ENCODE peak calls at places on chromosomes 11 and 22, in four cellular contexts. G is WTC11, N is A549, I is HepG2. P is an unnamed sample.

GRCh38 chr22:17953147-17953546 is 71.2 kb downstream of the MICAL3 start:
- DNase-seq in G (no peak), N (no peak), I (no peak), P (no peak)

GRCh38 chr22:25069758-25070461 is 117.4 kb downstream of the KIAA1671 start:
- DNase-seq in G (no peak), N (no peak), I (no peak), P (no peak)

GRCh38 chr11:111526501-111526900 is 11.9 kb downstream of the HOATZ start:
- DNase-seq in G (no peak), N (peak; percentile 49), I (no peak), P (no peak)

GRCh38 chr11:116948375-116948774 is 111.0 kb upstream of the APOA1 start:
- DNase-seq in G (no peak), N (peak; percentile 21), I (no peak), P (no peak)

GRCh38 chr22:37378642-37379058 is 48.6 kb downstream of the ELFN2 start:
- DNase-seq in G (no peak), N (no peak), I (no peak), P (no peak)

GRCh38 chr22:35766654-35767580 is 49.2 kb downstream of the APOL5 start:
- DNase-seq in G (no peak), N (no peak), I (no peak), P (no peak)

GRCh38 chr22:35154937-35155387 is 89.0 kb downstream of the ISX start:
- DNase-seq in G (peak; percentile 86), N (peak; percentile 64), I (peak; percentile 56), P (peak; percentile 84)

GRCh38 chr11:134607963-134608750 is 196.1 kb upstream of the B3GAT1 start:
- DNase-seq in G (no peak), N (no peak), I (no peak), P (no peak)

GRCh38 chr11:103537904-103538502 is 428.8 kb downstream of the DYNC2H1 start:
- DNase-seq in G (no peak), N (peak; percentile 17), I (no peak), P (no peak)

GRCh38 chr11:126874831-126875230 is 125.7 kb downstream of the KIRREL3 start:
- DNase-seq in G (peak; percentile 34), N (no peak), I (no peak), P (no peak)

GRCh38 chr11:96012086-96012824 is 88.3 kb upstream of the MTMR2 start:
- DNase-seq in G (no peak), N (peak; percentile 87), I (peak; percentile 99), P (no peak)

GRCh38 chr22:25350551-25350971 is 131.1 kb downstream of the CRYBB2 start:
- DNase-seq in G (peak; percentile 13), N (no peak), I (no peak), P (no peak)

GRCh38 chr22:20964799-20965103 is 2.3 kb upstream of the AIFM3 start:
- DNase-seq in G (no peak), N (no peak), I (no peak), P (no peak)

GRCh38 chr22:35454416-35455054 is 54.6 kb downstream of the MCM5 start:
- DNase-seq in G (no peak), N (no peak), I (no peak), P (no peak)

GRCh38 chr11:94910779-94911178 is 62.6 kb downstream of the CWC15 start:
- DNase-seq in G (no peak), N (no peak), I (no peak), P (no peak)

GRCh38 chr22:48901324-48901723 is 926.3 kb downstream of the BRD1 start:
- DNase-seq in G (no peak), N (no peak), I (no peak), P (no peak)

GRCh38 chr11:72231396-72232259 is 7.1 kb downstream of the INPPL1 start:
- DNase-seq in G (no peak), N (no peak), I (no peak), P (no peak)

GRCh38 chr11:69044111-69045013 is 4.4 kb upstream of the TPCN2 start:
- DNase-seq in G (peak; percentile 76), N (peak; percentile 84), I (peak; percentile 68), P (peak; percentile 82)

GRCh38 chr11:69039501-69039900 is 9.2 kb upstream of the TPCN2 start:
- DNase-seq in G (no peak), N (no peak), I (no peak), P (no peak)

GRCh38 chr11:69041516-69041915 is 7.2 kb upstream of the TPCN2 start:
- DNase-seq in G (no peak), N (no peak), I (no peak), P (no peak)

GRCh38 chr11:69040051-69040450 is 8.7 kb upstream of the TPCN2 start:
- DNase-seq in G (no peak), N (no peak), I (no peak), P (no peak)

DNA sequence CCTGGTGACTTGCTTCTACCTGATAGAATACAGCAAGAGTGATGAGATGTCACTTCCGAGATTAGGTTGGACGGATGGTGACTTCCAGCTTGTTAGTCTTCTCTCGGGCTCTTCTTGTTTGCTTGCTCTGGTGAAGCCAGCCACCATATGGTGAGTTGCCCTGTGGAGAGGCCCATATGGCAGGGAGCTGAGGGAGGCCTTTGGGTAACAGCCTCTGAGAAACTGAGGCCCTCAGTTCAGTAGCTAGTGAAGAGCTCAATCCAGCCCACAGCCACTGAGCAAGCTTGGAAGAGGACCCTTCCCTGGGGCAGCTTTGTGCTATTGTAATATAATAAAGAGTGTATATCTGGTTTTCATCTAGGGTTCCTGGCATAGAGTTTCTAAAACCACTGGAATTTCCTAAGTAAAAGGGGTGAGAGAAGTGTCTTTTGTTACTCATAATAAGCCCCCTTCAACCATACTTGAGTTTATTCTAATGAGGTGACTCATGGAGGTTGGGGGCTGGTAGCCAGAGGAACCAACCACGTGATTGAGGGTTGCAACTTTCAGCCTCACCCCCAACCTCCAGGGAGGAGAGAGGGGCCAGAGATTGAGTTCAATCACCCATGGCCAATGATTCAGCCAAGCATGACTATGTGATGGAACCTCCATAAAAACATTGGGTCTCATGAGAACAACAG is 8.0 kb upstream of the TPCN2 start:
- DNase-seq in G (no peak), N (no peak), I (no peak), P (no peak)
- TF ChIP-seq JUN in G (no peak), N (no peak), I (no peak), P (no peak)

GRCh38 chr11:43975631-43976030 is 33.2 kb downstream of the C11orf96 start:
- DNase-seq in G (no peak), N (no peak), I (no peak), P (no peak)
- TF ChIP-seq JUN in G (no peak), N (no peak), I (no peak), P (no peak)

GRCh38 chr11:112589132-112589531 is 328.5 kb upstream of the PLET1 start:
- DNase-seq in G (no peak), N (no peak), I (no peak), P (no peak)
- TF ChIP-seq JUN in G (no peak), N (no peak), I (no peak), P (no peak)

GRCh38 chr11:47187723-47188122 is 1.5 kb upstream of the PACSIN3 start:
- DNase-seq in G (no peak), N (no peak), I (no peak), P (no peak)

GRCh38 chr11:47186937-47187681 is 875 bp upstream of the PACSIN3 start:
- DNase-seq in G (peak; percentile 74), N (peak; percentile 75), I (peak; percentile 64), P (no peak)

GRCh38 chr11:47189100-47189834 is 3.0 kb upstream of the PACSIN3 start:
- DNase-seq in G (no peak), N (peak; percentile 96), I (peak; percentile 99), P (no peak)

GRCh38 chr11:47188262-47188661 is 2.0 kb upstream of the PACSIN3 start:
- DNase-seq in G (no peak), N (no peak), I (no peak), P (no peak)

GRCh38 chr11:47192111-47192510 is 5.9 kb upstream of the PACSIN3 start:
- DNase-seq in G (no peak), N (no peak), I (no peak), P (no peak)
- TF ChIP-seq JUN in G (no peak), N (no peak), I (no peak), P (no peak)

DNA sequence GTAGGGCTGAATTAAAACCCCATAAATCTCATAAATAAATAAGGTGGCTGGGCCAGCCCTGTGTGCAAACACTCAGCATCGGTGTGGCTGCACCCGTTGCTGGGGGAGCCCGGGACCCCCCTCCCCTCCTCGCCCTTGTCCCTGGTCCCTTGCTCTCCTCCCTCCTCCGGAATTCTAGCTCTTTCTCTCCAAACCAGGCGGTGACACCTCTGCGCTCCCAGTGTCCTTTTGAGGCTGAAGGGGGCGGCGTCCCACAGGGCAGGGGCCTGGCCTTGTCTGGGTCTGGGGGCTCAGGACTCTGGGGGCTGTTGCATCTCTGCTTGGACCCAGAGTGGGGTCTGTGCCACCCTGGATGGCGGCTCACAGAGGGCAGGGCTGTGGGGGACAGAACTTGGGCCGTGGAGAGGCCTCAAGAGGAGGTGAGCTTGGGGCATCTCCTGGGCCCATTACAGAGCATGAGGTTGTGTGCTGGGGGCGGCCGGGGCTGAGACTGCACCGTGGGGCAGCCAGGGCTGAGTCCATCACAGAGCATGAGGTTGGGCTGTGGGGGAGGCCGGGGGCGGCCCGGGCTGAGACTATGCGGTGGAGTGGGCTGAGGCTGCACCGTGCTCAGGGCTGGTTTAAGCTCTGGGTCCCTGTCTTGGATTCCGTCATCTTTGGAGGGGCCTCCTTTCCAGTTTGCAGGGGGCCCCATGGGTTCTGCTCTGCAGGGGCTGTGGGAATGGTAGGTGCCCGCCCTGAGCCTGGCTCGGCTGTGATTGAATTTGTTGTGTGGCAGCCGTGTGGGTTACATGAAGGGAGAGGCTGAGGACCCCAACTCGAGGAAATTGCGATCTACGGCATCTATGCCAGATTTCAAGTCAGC is 38.2 kb upstream of the MUC5AC start:
- DNase-seq in G (peak; percentile 9), N (no peak), I (no peak), P (no peak)
- TF ChIP-seq JUN in G (no peak), N (no peak), I (no peak), P (no peak)

GRCh38 chr11:2097356-2097997 is 41.7 kb downstream of the IGF2 start:
- DNase-seq in G (peak; percentile 79), N (no peak), I (peak; percentile 90), P (peak; percentile 80)
- TF ChIP-seq JUN in G (no peak), N (no peak), I (no peak), P (no peak)

GRCh38 chr11:92845390-92846185 is 123.9 kb upstream of the MTNR1B start:
- DNase-seq in G (no peak), N (no peak), I (peak; percentile 6), P (no peak)

GRCh38 chr11:92848578-92848977 is 120.9 kb upstream of the MTNR1B start:
- DNase-seq in G (no peak), N (no peak), I (no peak), P (no peak)

GRCh38 chr11:92843455-92843854 is 126.0 kb upstream of the MTNR1B start:
- DNase-seq in G (no peak), N (no peak), I (no peak), P (no peak)

GRCh38 chr11:92844197-92844596 is 125.3 kb upstream of the MTNR1B start:
- DNase-seq in G (no peak), N (no peak), I (no peak), P (no peak)

GRCh38 chr11:92846542-92847125 is 122.8 kb upstream of the MTNR1B start:
- DNase-seq in G (no peak), N (no peak), I (no peak), P (no peak)
- TF ChIP-seq JUN in G (no peak), N (no peak), I (no peak), P (no peak)

DNA sequence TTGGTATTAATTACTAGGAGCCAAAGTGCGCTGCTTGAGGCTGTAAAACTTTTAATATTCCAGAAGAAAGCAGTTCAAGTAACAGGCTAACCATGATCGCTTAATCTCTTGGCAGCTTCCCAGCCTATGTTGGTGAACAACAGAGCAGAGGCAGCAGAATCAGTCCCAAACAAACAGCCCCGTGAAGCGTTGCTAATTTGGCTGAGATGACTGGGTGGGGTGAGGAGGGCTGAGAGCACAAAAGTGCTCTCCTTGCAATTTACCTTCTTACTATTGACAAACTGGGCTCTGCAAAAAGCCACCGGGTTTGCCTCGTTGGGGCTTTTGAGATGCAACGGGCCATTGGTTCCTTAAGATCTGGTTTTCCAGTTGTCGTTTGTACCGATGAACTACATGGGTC is 407.4 kb upstream of the CADM1 start:
- DNase-seq in G (no peak), N (no peak), I (no peak), P (no peak)
- TF ChIP-seq JUN in G (no peak), N (no peak), I (no peak), P (no peak)

P was measured in H1.